ENCODE peak calls at places on chromosomes 1 and 21, in five cellular contexts. H is epithelial cell of esophagus; C is CD8-positive, alpha-beta T cell; P is lower leg skin; Z is OCI-LY7. D is an unnamed sample.
A peak's percentile ranks its signal among the peaks of the same experiment; 100 is the strongest.

GRCh38 chr1:113053344-113054138 is 19.5 kb upstream of the LRIG2 start:
- DNase-seq in H (no peak), P (peak; percentile 39), C (no peak), Z (no peak), D (no peak)

GRCh38 chr1:97770376-97770775 is 150.5 kb downstream of the DPYD start:
- DNase-seq in H (no peak), Z (no peak), C (no peak), P (no peak), D (no peak)

GRCh38 chr21:42760361-42760970 is 107.0 kb downstream of the PDE9A start:
- DNase-seq in H (no peak), C (no peak), Z (no peak), P (no peak), D (no peak)

GRCh38 chr1:25065246-25066238 is 135.5 kb upstream of the RUNX3 start:
- DNase-seq in C (peak; percentile 35), Z (no peak), P (no peak), H (no peak), D (no peak)

GRCh38 chr1:196527941-196528340 is 80.3 kb downstream of the KCNT2 start:
- DNase-seq in P (no peak), H (no peak), C (no peak), Z (no peak), D (no peak)

GRCh38 chr1:112672842-112673241 is 1.6 kb upstream of the MOV10 start:
- DNase-seq in H (no peak), P (no peak), Z (no peak), C (no peak), D (no peak)

GRCh38 chr1:2837823-2838222 is 36.3 kb upstream of the TTC34 start:
- DNase-seq in C (no peak), P (no peak), H (no peak), Z (no peak), D (no peak)

GRCh38 chr1:183807549-183808168 is 2.7 kb downstream of the RGL1 start:
- DNase-seq in C (no peak), Z (no peak), P (no peak), H (peak; percentile 82), D (no peak)

GRCh38 chr1:21882721-21883415 is 54.2 kb downstream of the HSPG2 start:
- DNase-seq in C (no peak), P (no peak), H (no peak), Z (no peak), D (no peak)

GRCh38 chr1:51236548-51237312 is 657 bp downstream of the RNF11 start:
- DNase-seq in Z (peak; percentile 15), P (peak; percentile 90), C (peak; percentile 5), H (peak; percentile 80), D (no peak)

GRCh38 chr1:51237714-51238403 is 1.8 kb downstream of the RNF11 start:
- DNase-seq in P (no peak), C (no peak), Z (no peak), H (peak; percentile 75), D (peak; percentile 37)

GRCh38 chr1:51237313-51237700 is 1.2 kb downstream of the RNF11 start:
- DNase-seq in H (peak; percentile 73), P (no peak), Z (no peak), C (no peak), D (no peak)

GRCh38 chr1:51235611-51236547 is at the start of gene RNF11:
- DNase-seq in Z (peak; percentile 87), C (peak; percentile 86), H (peak; percentile 93), P (peak; percentile 98), D (peak; percentile 13)

DNA sequence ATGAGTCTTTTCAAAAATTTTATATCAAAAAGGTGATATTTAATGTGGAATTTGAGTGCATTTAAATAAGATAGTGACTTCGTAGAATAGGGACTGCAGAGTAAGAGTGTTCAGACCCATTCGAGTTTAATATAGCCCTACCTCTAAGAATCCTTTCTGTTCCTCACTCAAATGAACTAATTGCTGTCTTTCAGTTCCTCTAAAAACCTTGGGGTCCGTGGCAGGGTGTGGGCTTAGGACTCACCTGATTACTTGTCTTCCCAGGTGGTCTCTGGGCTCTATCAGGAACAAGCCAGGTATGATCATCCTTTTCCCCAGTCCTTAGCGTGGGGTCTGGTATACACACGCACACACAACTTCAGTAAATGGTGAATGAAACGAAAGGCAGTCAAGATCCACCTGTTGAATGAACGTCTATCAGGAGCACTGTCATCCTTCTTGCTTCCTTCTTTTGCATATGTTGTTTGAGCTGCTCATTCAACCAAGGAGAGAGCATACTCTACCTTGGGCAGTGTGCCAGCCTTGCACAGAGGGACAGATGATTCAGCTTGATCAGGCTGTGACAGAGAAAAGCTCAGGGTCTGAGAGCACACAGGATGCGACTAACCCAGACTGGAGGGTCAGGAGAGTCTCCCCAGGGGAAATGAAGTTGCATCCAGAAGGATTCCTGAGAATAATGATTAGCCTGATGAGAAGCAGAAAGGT is 1.2 kb upstream of the RNF11 start:
- DNase-seq in P (peak; percentile 94), H (peak; percentile 76), C (no peak), Z (peak; percentile 84), D (peak; percentile 50)
- H3K4me3 ChIP-seq in P (no peak overlapping the region), H (no peak overlapping the region), C (no peak overlapping the region), Z (no peak overlapping the region), D (peak overlapping the region; percentile 76)

GRCh38 chr1:216749219-216749618 is 26.0 kb upstream of the ESRRG start:
- DNase-seq in P (no peak), C (no peak), Z (no peak), H (no peak), D (no peak)

GRCh38 chr1:216750962-216751361 is 27.7 kb upstream of the ESRRG start:
- DNase-seq in P (no peak), C (no peak), Z (no peak), H (no peak), D (no peak)

DNA sequence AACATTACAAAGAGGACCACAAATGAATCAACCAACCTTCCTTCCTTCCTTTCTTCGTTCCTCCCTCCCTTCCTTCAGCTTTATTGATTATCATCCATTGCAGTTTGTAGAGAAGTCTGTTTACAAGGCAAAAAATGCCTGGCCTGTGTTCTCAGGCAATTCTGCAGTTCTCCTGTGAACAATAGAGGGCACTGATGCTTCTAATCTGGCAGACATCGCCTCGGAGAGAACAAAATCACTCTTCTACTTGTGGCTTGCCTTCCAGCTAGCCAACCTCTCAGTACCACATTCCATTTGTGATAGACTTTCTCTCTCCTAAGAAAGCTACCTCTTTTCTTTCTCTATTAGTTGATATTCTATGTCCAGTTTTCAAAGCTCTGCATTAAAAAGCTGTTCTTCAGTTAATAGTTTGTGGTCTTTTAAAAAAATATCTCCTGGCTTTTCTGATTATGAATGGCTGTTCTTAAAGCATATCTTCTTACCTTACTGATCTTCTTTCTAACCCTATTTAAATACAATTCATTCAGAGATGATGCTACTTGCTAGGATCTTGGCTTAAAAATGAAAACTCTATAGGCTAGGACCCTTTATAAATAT is 26.9 kb upstream of the ESRRG start:
- DNase-seq in Z (peak; percentile 22), C (no peak), P (no peak), H (peak; percentile 69), D (no peak)
- TF ChIP-seq CTCF in Z (peak; percentile 73), C (no peak), P (no peak), H (peak; percentile 91), D (peak; percentile 92)

GRCh38 chr1:172390620-172391491 is 29.6 kb upstream of the C1orf105 start:
- DNase-seq in P (no peak), Z (peak; percentile 37), C (no peak), H (peak; percentile 31), D (no peak)
- H3K4me3 ChIP-seq in P (no peak overlapping the region), Z (no peak overlapping the region), C (no peak overlapping the region), H (no peak overlapping the region), D (peak overlapping the region; percentile 7)

GRCh38 chr1:41420351-41420750 is 59.1 kb downstream of the FOXO6 start:
- DNase-seq in C (no peak), P (no peak), Z (no peak), H (no peak), D (no peak)

GRCh38 chr1:41420877-41421276 is 59.6 kb downstream of the FOXO6 start:
- DNase-seq in C (no peak), Z (no peak), H (no peak), P (no peak), D (no peak)

GRCh38 chr1:41418868-41419583 is 57.8 kb downstream of the FOXO6 start:
- DNase-seq in Z (no peak), P (peak; percentile 97), C (no peak), H (peak; percentile 97), D (peak; percentile 29)

GRCh38 chr1:41417746-41418145 is 56.5 kb downstream of the FOXO6 start:
- DNase-seq in Z (no peak), C (no peak), H (no peak), P (no peak), D (no peak)

GRCh38 chr1:41419584-41420295 is 58.5 kb downstream of the FOXO6 start:
- DNase-seq in Z (no peak), C (no peak), P (no peak), H (peak; percentile 24), D (no peak)
- TF ChIP-seq CTCF in Z (no peak), C (no peak), P (no peak), H (no peak), D (no peak)

DNA sequence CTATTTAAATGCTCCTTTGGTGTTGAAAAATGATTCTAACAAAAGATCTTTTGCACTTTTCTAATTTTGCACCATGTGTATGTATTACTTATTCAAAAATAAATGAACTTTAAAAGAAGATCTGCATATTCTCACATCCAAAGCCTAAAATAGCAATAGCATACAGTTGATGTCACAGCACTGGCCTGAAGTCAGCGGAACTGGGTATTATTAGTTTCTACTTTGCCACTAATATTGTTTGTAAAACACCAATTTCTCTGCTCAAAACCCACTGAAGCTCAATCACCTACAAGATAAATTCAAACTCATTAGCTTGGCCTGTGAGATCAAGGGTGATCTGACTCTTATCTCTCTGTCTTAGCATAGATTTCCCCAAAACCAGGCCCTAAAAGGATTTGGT is 34.5 kb upstream of the BCAR3 start:
- DNase-seq in H (no peak), C (no peak), Z (no peak), P (no peak), D (no peak)
- H3K4me3 ChIP-seq in H (no peak overlapping the region), C (no peak overlapping the region), Z (peak overlapping the region; percentile 37), P (no peak overlapping the region), D (no peak overlapping the region)